ENCODE peak calls at places on chromosomes 16 and 17, in seven cellular contexts. F is NCI-H446 treated with DMSO at 0.1 percent for 48 hours, H is SIG-M5, D is HuH-7.5, E is posterior cingulate gyrus, C is amniotic epithelial cell, Z is RCC 7860. W is an unnamed sample.

GRCh38 chr17:49361129-49361901 is 735 bp downstream of the ZNF652 start:
- DNase-seq in D (peak; percentile 46), E (peak; percentile 89), F (no peak), H (no peak), C (peak; percentile 48), Z (peak; percentile 30), W (no peak)

GRCh38 chr16:52545544-52546262 is 1.2 kb downstream of the TOX3 start:
- DNase-seq in E (no peak), F (no peak), H (no peak), D (no peak), Z (no peak), C (no peak), W (no peak)

GRCh38 chr17:18270851-18271170 is 10.3 kb downstream of the MIEF2 start:
- DNase-seq in E (no peak), D (no peak), H (no peak), C (no peak), F (no peak), Z (no peak), W (no peak)

GRCh38 chr17:34797724-34798123 is 163.5 kb downstream of the CCT6B start:
- DNase-seq in Z (no peak), D (peak; percentile 59), C (no peak), F (no peak), E (no peak), H (no peak), W (peak; percentile 52)

GRCh38 chr16:75919664-75920063 is 193.4 kb upstream of the CPHXL start:
- DNase-seq in C (peak; percentile 86), H (no peak), F (no peak), Z (no peak), D (no peak), E (no peak), W (no peak)

GRCh38 chr16:53378138-53378537 is 56.1 kb upstream of the RBL2 start:
- DNase-seq in Z (no peak), F (no peak), H (no peak), E (no peak), C (no peak), D (no peak), W (no peak)

GRCh38 chr16:55502801-55503366 is 6.0 kb upstream of the LPCAT2 start:
- DNase-seq in C (peak; percentile 97), Z (peak; percentile 95), H (no peak), E (peak; percentile 96), D (no peak), F (peak; percentile 92), W (no peak)

GRCh38 chr17:81516439-81516838 is 3.8 kb upstream of the ACTG1 start:
- DNase-seq in C (no peak), Z (no peak), H (no peak), D (no peak), F (no peak), E (peak; percentile 84), W (no peak)

GRCh38 chr16:20084624-20085226 is 11.0 kb upstream of the GPR139 start:
- DNase-seq in H (no peak), C (no peak), D (no peak), E (no peak), Z (no peak), F (peak; percentile 1), W (no peak)

GRCh38 chr17:18959845-18960240 is 7.9 kb downstream of the SLC5A10 start:
- DNase-seq in H (no peak), Z (no peak), C (no peak), D (no peak), F (no peak), E (peak; percentile 74), W (no peak)

GRCh38 chr17:3974138-3974687 is 10.0 kb upstream of the ATP2A3 start:
- DNase-seq in D (no peak), H (no peak), E (peak; percentile 20), Z (no peak), F (no peak), C (no peak), W (no peak)

GRCh38 chr17:73785466-73785865 is 141.2 kb upstream of the SDK2 start:
- DNase-seq in H (no peak), E (peak; percentile 40), Z (no peak), C (no peak), F (no peak), D (no peak), W (no peak)

GRCh38 chr16:68236804-68237242 is 896 bp upstream of the ESRP2 start:
- DNase-seq in D (no peak), F (no peak), H (no peak), Z (no peak), C (no peak), E (no peak), W (no peak)

GRCh38 chr17:5023588-5024147 is 11.6 kb downstream of the SLC52A1 start:
- DNase-seq in C (no peak), Z (no peak), F (no peak), H (no peak), E (no peak), D (no peak), W (no peak)

GRCh38 chr16:70692481-70693203 is 6.8 kb upstream of the MTSS2 start:
- DNase-seq in C (no peak), Z (no peak), H (no peak), D (no peak), E (no peak), F (no peak), W (no peak)

GRCh38 chr17:61598014-61598413 is 7.0 kb upstream of the NACA2 start:
- DNase-seq in F (no peak), E (no peak), H (no peak), Z (no peak), D (no peak), C (no peak), W (no peak)

GRCh38 chr17:49334744-49335512 is 27.1 kb downstream of the ZNF652 start:
- DNase-seq in F (no peak), E (no peak), H (no peak), C (no peak), Z (no peak), D (no peak), W (no peak)

GRCh38 chr16:57707331-57707730 is 12.7 kb downstream of the DRC7 start:
- DNase-seq in Z (no peak), E (no peak), H (no peak), F (no peak), C (no peak), D (no peak), W (no peak)

GRCh38 chr17:58338907-58339774 is 10.5 kb upstream of the TSPOAP1 start:
- DNase-seq in D (no peak), H (peak; percentile 61), E (peak; percentile 29), Z (no peak), C (peak; percentile 79), F (no peak), W (no peak)

GRCh38 chr16:56988161-56988947 is 1.0 kb upstream of the NLRC5 start:
- DNase-seq in D (no peak), C (peak; percentile 72), E (peak; percentile 78), Z (no peak), H (no peak), F (no peak), W (no peak)

GRCh38 chr16:86387461-86388440 is 122.6 kb upstream of the FOXF1 start:
- DNase-seq in D (no peak), E (peak; percentile 47), Z (peak; percentile 49), H (peak; percentile 37), C (peak; percentile 98), F (no peak), W (no peak)

GRCh38 chr17:78563189-78564145 is 13.7 kb downstream of the DNAH17 start:
- DNase-seq in C (no peak), Z (no peak), F (peak; percentile 8), E (no peak), H (no peak), D (no peak), W (no peak)

GRCh38 chr16:25011891-25012499 is 3.2 kb downstream of the ARHGAP17 start:
- DNase-seq in D (no peak), F (no peak), C (peak; percentile 37), E (no peak), Z (no peak), H (no peak), W (no peak)

GRCh38 chr16:56266981-56267607 is 75.8 kb downstream of the GNAO1 start:
- DNase-seq in Z (no peak), H (no peak), E (no peak), C (no peak), F (no peak), D (no peak), W (no peak)